ENCODE peak calls at places on chromosomes 6 and 20, in five cellular contexts. S is uterus, Z is heart left ventricle, N is SJSA1, G is cardiac muscle cell. H is an unnamed sample. For H3K27me3, the result is how much of the 10 kb centered on the place peaks cover.

GRCh38 chr6:3194535-3195376 is 32.7 kb downstream of the TUBB2B start:
- DNase-seq in N (no peak), G (peak), Z (peak), S (no peak), H (no peak)

GRCh38 chr6:141077355-141078333 is 1055.1 kb upstream of the GJE1 start:
- DNase-seq in G (peak), S (no peak), Z (no peak), N (no peak), H (peak)

GRCh38 chr6:127690092-127690491 is 113.1 kb downstream of the C6orf58 start:
- DNase-seq in S (no peak), Z (no peak), N (no peak), G (peak), H (peak)

GRCh38 chr6:79928478-79928998 is 18.8 kb downstream of the ELOVL4 start:
- DNase-seq in N (no peak), G (no peak), Z (no peak), S (no peak), H (no peak)

GRCh38 chr6:116557863-116558262 is 4.3 kb downstream of the CALHM4 start:
- DNase-seq in N (peak), S (no peak), Z (peak), G (peak), H (no peak)

GRCh38 chr6:63816979-63817436 is 181.4 kb downstream of the PHF3 start:
- DNase-seq in G (peak), N (no peak), S (no peak), Z (no peak), H (peak)

GRCh38 chr6:71496018-71496800 is 207.6 kb downstream of the OGFRL1 start:
- DNase-seq in Z (no peak), N (no peak), S (no peak), G (no peak), H (peak)

GRCh38 chr6:79946773-79947190 is 571 bp downstream of the ELOVL4 start:
- DNase-seq in G (peak), S (peak), Z (no peak), N (no peak), H (peak)

GRCh38 chr6:42260972-42261371 is 43.3 kb upstream of the MRPS10 start:
- DNase-seq in G (peak), N (no peak), S (peak), Z (no peak), H (peak)

GRCh38 chr6:108312604-108313003 is 17.8 kb downstream of the AFG1L start:
- DNase-seq in S (no peak), N (no peak), Z (no peak), G (no peak), H (no peak)

GRCh38 chr20:48301189-48301588 is 515.9 kb upstream of the SULF2 start:
- DNase-seq in G (no peak), Z (no peak), S (no peak), N (no peak), H (no peak)

GRCh38 chr20:48307277-48307676 is 520.5 kb downstream of the PREX1 start:
- DNase-seq in N (no peak), S (no peak), G (no peak), Z (no peak), H (no peak)

GRCh38 chr20:48298851-48299484 is 513.7 kb upstream of the SULF2 start:
- DNase-seq in N (peak), Z (peak), G (no peak), S (peak), H (peak)

GRCh38 chr20:48302149-48302548 is 516.9 kb upstream of the SULF2 start:
- DNase-seq in Z (no peak), N (no peak), G (no peak), S (no peak), H (no peak)

GRCh38 chr20:48302844-48303552 is 517.7 kb upstream of the SULF2 start:
- DNase-seq in S (no peak), N (no peak), Z (no peak), G (no peak), H (no peak)
- H3K27me3 ChIP-seq in S (under half), N (under half), Z (under half), G (under half), H (under half)

DNA sequence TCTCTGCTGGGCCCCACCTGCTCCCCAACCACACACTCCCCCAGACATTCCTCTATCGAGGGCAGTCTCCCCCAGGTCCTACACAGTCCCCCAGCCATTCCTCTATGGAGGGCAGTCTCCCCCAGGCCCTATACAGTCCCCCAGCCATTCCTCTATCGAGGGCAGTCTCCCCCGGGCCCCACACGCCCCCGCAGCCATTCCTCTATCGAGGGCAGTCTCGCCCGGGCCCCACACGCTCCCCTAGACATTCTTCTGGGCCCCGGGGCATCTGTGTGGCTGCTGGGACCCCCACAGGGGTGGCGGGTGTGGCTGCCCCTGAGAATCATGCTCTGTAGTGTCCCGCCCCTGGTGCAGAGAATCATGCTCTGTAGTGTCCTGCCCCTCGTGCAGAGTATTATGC is 43.6 kb upstream of the BHLHE23 start:
- DNase-seq in Z (no peak), S (no peak), N (no peak), G (no peak), H (no peak)
- H3K27me3 ChIP-seq in Z (under half), S (under half), N (half or more), G (under half), H (half or more)

DNA sequence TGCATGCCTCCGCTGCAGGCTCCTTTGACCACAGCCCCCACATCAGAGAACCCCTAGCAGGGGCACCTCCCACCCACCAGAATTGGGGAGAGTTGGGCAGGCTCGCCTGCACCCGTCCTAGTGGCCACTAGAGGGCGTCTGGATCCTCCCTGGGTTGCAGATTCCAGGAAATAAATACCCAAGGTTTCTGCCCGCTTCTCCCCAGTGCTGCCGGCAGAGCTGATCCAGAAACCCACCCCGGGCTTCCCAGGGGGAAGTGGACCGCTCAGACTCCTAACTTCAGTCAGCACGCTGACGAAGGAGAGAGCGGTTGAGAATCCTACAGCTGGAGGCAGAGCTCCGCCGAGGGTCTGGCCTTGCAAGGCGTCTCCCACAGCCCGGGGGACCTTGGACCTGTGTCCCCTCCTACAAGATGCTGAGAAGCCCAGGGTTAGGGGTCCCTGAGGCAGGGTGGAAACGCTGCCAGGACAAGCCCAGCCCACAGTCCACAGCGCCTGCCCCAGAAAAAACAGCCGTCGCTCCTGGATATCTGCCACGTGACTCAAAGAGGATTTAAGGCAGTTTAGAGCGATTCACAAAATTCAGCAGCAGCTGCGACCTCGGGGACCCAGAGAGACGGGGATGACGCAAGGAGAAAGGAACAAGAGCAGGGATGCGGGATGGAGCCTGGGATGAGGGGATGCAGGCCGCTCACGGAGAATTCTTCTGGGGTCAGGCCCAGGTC is 32.6 kb upstream of the PHACTR3 start:
- DNase-seq in S (peak), G (peak), Z (peak), N (peak), H (peak)
- H3K27me3 ChIP-seq in S (under half), G (under half), Z (under half), N (under half), H (under half)

GRCh38 chr6:21666788-21667681 is 73.5 kb downstream of the SOX4 start:
- DNase-seq in N (no peak), G (no peak), Z (no peak), S (peak), H (peak)

GRCh38 chr6:21665101-21665435 is 71.5 kb downstream of the SOX4 start:
- DNase-seq in G (no peak), S (peak), N (no peak), Z (no peak), H (no peak)

GRCh38 chr6:21665436-21666199 is 72.1 kb downstream of the SOX4 start:
- DNase-seq in N (no peak), Z (peak), S (peak), G (no peak), H (no peak)

GRCh38 chr6:21666200-21666671 is 72.7 kb downstream of the SOX4 start:
- DNase-seq in Z (peak), N (no peak), G (no peak), S (peak), H (peak)

DNA sequence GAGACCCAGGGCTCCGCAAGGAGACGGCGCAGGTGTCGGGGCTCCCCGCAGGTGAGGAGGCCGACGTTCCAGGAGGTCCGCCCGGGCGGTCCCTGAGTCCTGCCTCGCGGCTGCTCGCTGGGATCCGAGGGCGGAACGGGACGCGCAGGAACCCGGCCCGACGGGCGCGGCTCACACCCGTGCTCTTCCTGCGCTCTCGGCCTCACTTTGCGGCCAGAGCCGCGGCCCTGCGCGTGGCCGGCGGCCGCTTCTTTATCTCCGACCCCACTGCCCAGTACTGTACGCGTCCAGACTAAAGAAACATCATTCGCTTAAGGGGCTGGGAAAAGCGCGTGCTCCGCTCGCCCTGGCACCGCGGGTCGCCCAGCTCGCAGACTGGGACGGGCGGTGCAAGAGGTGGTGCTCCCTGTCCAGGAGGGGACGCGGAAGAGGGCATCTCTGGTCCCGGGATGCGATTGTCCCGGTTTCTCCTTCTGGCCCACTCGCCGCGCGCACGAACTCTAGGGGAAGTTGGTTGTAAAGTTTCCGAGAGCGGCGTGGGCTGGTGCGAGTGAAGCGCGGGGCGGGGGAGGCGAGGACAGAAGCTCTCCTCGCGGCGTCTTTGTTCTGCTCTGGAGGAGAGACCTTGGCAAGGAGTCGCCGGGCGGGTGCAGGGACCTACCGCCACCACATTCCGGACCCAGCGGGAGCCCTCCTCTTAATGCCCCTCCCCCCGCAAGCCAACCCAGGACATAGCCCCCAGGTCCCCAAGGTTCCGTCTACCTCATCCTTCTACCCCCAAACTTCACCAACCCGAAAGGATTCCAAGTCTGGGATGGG is 70.9 kb downstream of the SOX4 start:
- DNase-seq in Z (peak), G (peak), S (peak), N (no peak), H (no peak)
- H3K27me3 ChIP-seq in Z (under half), G (half or more), S (under half), N (under half), H (under half)

GRCh38 chr6:32149932-32150920 is 1.5 kb downstream of the PRRT1 start:
- DNase-seq in G (no peak), S (no peak), Z (no peak), N (no peak), H (no peak)

GRCh38 chr6:32147401-32148132 is 4.2 kb downstream of the PRRT1 start:
- DNase-seq in G (no peak), N (no peak), Z (no peak), S (no peak), H (no peak)

GRCh38 chr6:32148289-32148688 is 3.5 kb downstream of the PRRT1 start:
- DNase-seq in N (no peak), Z (no peak), G (no peak), S (no peak), H (no peak)

GRCh38 chr6:32149577-32149845 is 2.2 kb downstream of the PRRT1 start:
- DNase-seq in G (no peak), N (no peak), Z (no peak), S (no peak), H (no peak)

GRCh38 chr6:32148722-32149576 is 2.8 kb downstream of the PRRT1 start:
- DNase-seq in N (no peak), S (no peak), Z (peak), G (no peak), H (no peak)
- H3K27me3 ChIP-seq in N (under half), S (under half), Z (under half), G (under half), H (under half)

DNA sequence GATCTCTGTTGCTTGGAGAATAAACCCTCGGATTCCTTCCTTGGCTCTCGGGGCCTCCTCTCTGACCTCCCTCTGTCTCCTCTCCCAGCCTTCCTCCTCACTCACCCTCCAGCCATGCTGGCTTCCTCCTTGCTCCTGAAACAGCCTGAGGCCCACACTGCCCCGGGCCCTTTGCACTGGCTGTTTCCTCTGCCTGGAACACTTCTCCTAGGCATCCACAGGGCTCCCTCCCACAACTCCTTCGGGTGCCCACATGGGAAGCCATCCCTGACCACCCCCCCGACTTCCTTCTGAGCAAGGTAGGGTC is 87.7 kb downstream of the CEBPB start:
- DNase-seq in G (no peak), N (no peak), S (no peak), Z (no peak), H (no peak)
- H3K27me3 ChIP-seq in G (under half), N (under half), S (under half), Z (under half), H (under half)

GRCh38 chr20:1489328-1489727 is 1.9 kb downstream of the SIRPB2 start:
- DNase-seq in Z (no peak), S (no peak), G (no peak), N (no peak), H (no peak)

GRCh38 chr20:1490643-1491042 is 577 bp downstream of the SIRPB2 start:
- DNase-seq in N (no peak), Z (no peak), G (no peak), S (no peak), H (no peak)

GRCh38 chr20:1489764-1490436 is 1.3 kb downstream of the SIRPB2 start:
- DNase-seq in S (no peak), Z (no peak), N (peak), G (no peak), H (no peak)

GRCh38 chr20:1491891-1492642 is 847 bp upstream of the SIRPB2 start:
- DNase-seq in S (no peak), N (peak), G (no peak), Z (no peak), H (no peak)

DNA sequence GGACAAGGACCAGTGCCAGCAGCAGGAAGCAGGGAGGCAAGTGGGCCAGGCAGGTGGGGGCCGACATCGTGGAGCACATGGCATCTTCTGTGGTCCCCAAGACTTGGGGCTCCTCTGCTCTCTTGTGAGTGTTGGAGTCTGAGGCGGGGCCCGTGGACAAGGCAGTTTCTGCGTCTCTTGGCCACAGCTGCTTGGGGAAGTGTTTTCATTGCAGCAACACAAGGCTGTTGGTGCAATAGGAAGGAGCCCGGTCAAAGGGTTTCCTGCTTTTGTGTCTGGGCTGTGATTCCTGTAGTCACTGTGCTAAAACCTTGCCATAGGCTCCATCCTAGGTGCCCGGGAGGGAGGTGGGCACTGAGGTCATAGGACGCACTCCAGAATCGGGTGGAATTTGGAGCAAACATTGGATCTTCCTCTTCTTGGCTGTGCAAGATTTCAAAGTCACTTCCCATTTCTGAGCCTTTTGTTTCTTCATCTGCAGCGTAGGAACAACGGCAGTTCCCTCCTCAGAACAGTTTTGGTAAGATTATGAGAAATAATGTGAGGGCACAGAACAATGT is at the start of gene SIRPB2:
- DNase-seq in N (no peak), Z (peak), S (peak), G (no peak), H (no peak)
- H3K27me3 ChIP-seq in N (half or more), Z (under half), S (under half), G (under half), H (under half)

H was measured in SJCRH30.